ENCODE peak calls at places on chromosomes 3 and 15, in six cellular contexts. H is pulmonary artery endothelial cell, R is M059J, M is amniotic stem cell, Z is ACHN, X is T-helper 9 cell. Q is an unnamed sample.

GRCh38 chr15:32881528-32881927 is 163.7 kb downstream of the GREM1 start:
- DNase-seq in X (no peak), H (no peak), Z (no peak), M (no peak), R (no peak), Q (no peak)

GRCh38 chr3:57911588-57911987 is 96.6 kb upstream of the FLNB start:
- DNase-seq in Z (peak; percentile 12), M (no peak), R (peak; percentile 38), X (no peak), H (no peak), Q (no peak)

GRCh38 chr3:38560996-38561717 is 65.0 kb downstream of the EXOG start:
- DNase-seq in H (no peak), Z (no peak), M (no peak), R (no peak), X (no peak), Q (no peak)

GRCh38 chr3:33355611-33356010 is 78.4 kb downstream of the FBXL2 start:
- DNase-seq in M (no peak), R (peak; percentile 68), X (no peak), Z (no peak), H (no peak), Q (no peak)

GRCh38 chr3:97721446-97721845 is 43.1 kb upstream of the ARL6 start:
- DNase-seq in M (no peak), H (no peak), Z (no peak), X (no peak), R (no peak), Q (no peak)

GRCh38 chr3:49092948-49093852 is 671 bp downstream of the QRICH1 start:
- DNase-seq in R (peak; percentile 65), H (peak; percentile 67), Z (peak; percentile 80), X (peak; percentile 67), M (peak; percentile 72), Q (peak; percentile 55)

GRCh38 chr3:182979719-182980191 is 583 bp downstream of the DCUN1D1 start:
- DNase-seq in X (peak; percentile 2), M (no peak), H (no peak), Z (peak; percentile 27), R (peak; percentile 62), Q (no peak)

GRCh38 chr3:115363071-115363470 is 216.0 kb upstream of the ZBTB20 start:
- DNase-seq in X (no peak), R (peak; percentile 74), H (no peak), M (no peak), Z (no peak), Q (no peak)

GRCh38 chr3:79843180-79843579 is 75.4 kb upstream of the ROBO1 start:
- DNase-seq in H (peak; percentile 20), M (no peak), Z (no peak), X (no peak), R (no peak), Q (no peak)

GRCh38 chr15:92613841-92614240 is 41.7 kb downstream of the FAM174B start:
- DNase-seq in H (no peak), X (no peak), R (no peak), Z (no peak), M (no peak), Q (no peak)

GRCh38 chr3:72187131-72187530 is 402.2 kb upstream of the PROK2 start:
- DNase-seq in X (no peak), R (no peak), M (no peak), Z (no peak), H (no peak), Q (no peak)

GRCh38 chr3:111862415-111862814 is 3.4 kb downstream of the PHLDB2 start:
- DNase-seq in X (no peak), H (no peak), R (no peak), Z (no peak), M (no peak), Q (no peak)

GRCh38 chr3:97927699-97928098 is 44.5 kb downstream of the RIOX2 start:
- DNase-seq in M (no peak), H (no peak), X (no peak), Z (no peak), R (no peak), Q (no peak)

GRCh38 chr3:110815008-110815583 is 256.5 kb upstream of the NECTIN3 start:
- DNase-seq in M (peak; percentile 32), H (peak; percentile 41), R (peak; percentile 95), Z (peak; percentile 7), X (no peak), Q (no peak)

GRCh38 chr15:92821491-92822116 is 78.5 kb upstream of the CHD2 start:
- DNase-seq in M (no peak), X (no peak), R (peak; percentile 79), Z (no peak), H (no peak), Q (no peak)

GRCh38 chr3:38489766-38490165 is 6.4 kb upstream of the EXOG start:
- DNase-seq in R (no peak), M (no peak), Z (no peak), H (no peak), X (no peak), Q (no peak)

GRCh38 chr3:71133874-71134273 is 449.7 kb downstream of the FOXP1 start:
- DNase-seq in X (no peak), H (no peak), M (no peak), Z (no peak), R (no peak), Q (no peak)

GRCh38 chr3:126013742-126014141 is 44.8 kb downstream of the ROPN1B start:
- DNase-seq in H (no peak), Z (no peak), R (no peak), M (no peak), X (no peak), Q (no peak)

GRCh38 chr3:55445551-55445950 is 41.6 kb downstream of the WNT5A start:
- DNase-seq in H (no peak), Z (peak; percentile 76), M (no peak), X (no peak), R (no peak), Q (no peak)

GRCh38 chr3:72722930-72723726 is 125.1 kb downstream of the SHQ1 start:
- DNase-seq in X (no peak), H (peak; percentile 24), R (peak; percentile 79), M (peak; percentile 10), Z (no peak), Q (no peak)

GRCh38 chr15:25715536-25716413 is 147.4 kb downstream of the ATP10A start:
- DNase-seq in R (no peak), Z (no peak), M (no peak), H (no peak), X (no peak), Q (no peak)

GRCh38 chr3:139122221-139122581 is 77.5 kb upstream of the PRR23C start:
- DNase-seq in H (no peak), R (peak; percentile 45), M (no peak), Z (no peak), X (no peak), Q (no peak)

GRCh38 chr3:23002846-23003800 is 200.0 kb upstream of the UBE2E2 start:
- DNase-seq in Z (no peak), R (peak; percentile 5), M (no peak), H (no peak), X (no peak), Q (no peak)

GRCh38 chr3:116165190-116165589 is 280.1 kb downstream of the LSAMP start:
- DNase-seq in R (no peak), H (no peak), Z (no peak), M (no peak), X (no peak), Q (no peak)